ENCODE peak calls at places on chromosomes 2 and 18, in seven cellular contexts. One of them, this sample, is unnamed.

GRCh38 chr2:54176577-54176976 is 61.2 kb downstream of the ACYP2 start:
- DNase-seq in nephron progenitor cell: peak; percentile 36
- DNase-seq in AG04450: peak; percentile 21
- DNase-seq in CD8-positive, alpha-beta T cell: no peak
- DNase-seq in D721Med: no peak
- DNase-seq in ascending aorta: peak; percentile 65
- DNase-seq in HL-60: no peak
- DNase-seq in this sample: peak; percentile 14

GRCh38 chr2:219073413-219074129 is 12.8 kb upstream of the IHH start:
- DNase-seq in nephron progenitor cell: peak; percentile 65
- DNase-seq in AG04450: peak; percentile 27
- DNase-seq in CD8-positive, alpha-beta T cell: peak; percentile 9
- DNase-seq in D721Med: no peak
- DNase-seq in ascending aorta: no peak
- DNase-seq in HL-60: peak; percentile 70
- DNase-seq in this sample: peak; percentile 35

GRCh38 chr18:77116201-77117080 is 16.1 kb downstream of the MBP start:
- DNase-seq in nephron progenitor cell: no peak
- DNase-seq in AG04450: no peak
- DNase-seq in CD8-positive, alpha-beta T cell: no peak
- DNase-seq in D721Med: no peak
- DNase-seq in ascending aorta: no peak
- DNase-seq in HL-60: no peak
- DNase-seq in this sample: no peak

GRCh38 chr2:110149330-110150220 is 34.0 kb upstream of the MALL start:
- DNase-seq in nephron progenitor cell: no peak
- DNase-seq in AG04450: peak; percentile 33
- DNase-seq in CD8-positive, alpha-beta T cell: no peak
- DNase-seq in D721Med: no peak
- DNase-seq in ascending aorta: no peak
- DNase-seq in HL-60: no peak
- DNase-seq in this sample: no peak

GRCh38 chr2:55009277-55010055 is 40.8 kb downstream of the RTN4 start:
- DNase-seq in nephron progenitor cell: no peak
- DNase-seq in AG04450: no peak
- DNase-seq in CD8-positive, alpha-beta T cell: no peak
- DNase-seq in D721Med: no peak
- DNase-seq in ascending aorta: no peak
- DNase-seq in HL-60: no peak
- DNase-seq in this sample: no peak

GRCh38 chr2:23803965-23804542 is 122.9 kb downstream of the ATAD2B start:
- DNase-seq in nephron progenitor cell: no peak
- DNase-seq in AG04450: peak; percentile 4
- DNase-seq in CD8-positive, alpha-beta T cell: no peak
- DNase-seq in D721Med: no peak
- DNase-seq in ascending aorta: no peak
- DNase-seq in HL-60: peak; percentile 19
- DNase-seq in this sample: no peak

GRCh38 chr2:69946351-69947077 is 14.9 kb downstream of the ASPRV1 start:
- DNase-seq in nephron progenitor cell: no peak
- DNase-seq in AG04450: no peak
- DNase-seq in CD8-positive, alpha-beta T cell: peak; percentile 45
- DNase-seq in D721Med: no peak
- DNase-seq in ascending aorta: no peak
- DNase-seq in HL-60: peak; percentile 85
- DNase-seq in this sample: no peak

GRCh38 chr2:10405441-10405840 is 42.7 kb downstream of the ODC1 start:
- DNase-seq in nephron progenitor cell: no peak
- DNase-seq in AG04450: peak; percentile 67
- DNase-seq in CD8-positive, alpha-beta T cell: no peak
- DNase-seq in D721Med: no peak
- DNase-seq in ascending aorta: peak; percentile 95
- DNase-seq in HL-60: no peak
- DNase-seq in this sample: no peak

GRCh38 chr2:161136696-161137324 is 23.4 kb upstream of the TANK start:
- DNase-seq in nephron progenitor cell: no peak
- DNase-seq in AG04450: peak; percentile 13
- DNase-seq in CD8-positive, alpha-beta T cell: peak; percentile 9
- DNase-seq in D721Med: no peak
- DNase-seq in ascending aorta: no peak
- DNase-seq in HL-60: peak; percentile 74
- DNase-seq in this sample: no peak

GRCh38 chr2:241009601-241010530 is 11.4 kb downstream of the SNED1 start:
- DNase-seq in nephron progenitor cell: peak; percentile 60
- DNase-seq in AG04450: peak; percentile 15
- DNase-seq in CD8-positive, alpha-beta T cell: peak; percentile 73
- DNase-seq in D721Med: no peak
- DNase-seq in ascending aorta: peak; percentile 72
- DNase-seq in HL-60: no peak
- DNase-seq in this sample: no peak

GRCh38 chr2:20231632-20232031 is 6.7 kb upstream of the SDC1 start:
- DNase-seq in nephron progenitor cell: no peak
- DNase-seq in AG04450: no peak
- DNase-seq in CD8-positive, alpha-beta T cell: no peak
- DNase-seq in D721Med: no peak
- DNase-seq in ascending aorta: peak; percentile 46
- DNase-seq in HL-60: no peak
- DNase-seq in this sample: no peak

GRCh38 chr2:43898134-43898957 is 59.6 kb downstream of the ABCG8 start:
- DNase-seq in nephron progenitor cell: peak; percentile 47
- DNase-seq in AG04450: no peak
- DNase-seq in CD8-positive, alpha-beta T cell: no peak
- DNase-seq in D721Med: no peak
- DNase-seq in ascending aorta: no peak
- DNase-seq in HL-60: no peak
- DNase-seq in this sample: peak; percentile 12

GRCh38 chr18:574456-575228 is 5.5 kb upstream of the CETN1 start:
- DNase-seq in nephron progenitor cell: no peak
- DNase-seq in AG04450: no peak
- DNase-seq in CD8-positive, alpha-beta T cell: no peak
- DNase-seq in D721Med: no peak
- DNase-seq in ascending aorta: no peak
- DNase-seq in HL-60: no peak
- DNase-seq in this sample: no peak

GRCh38 chr2:151078889-151079288 is 182.8 kb downstream of the RBM43 start:
- DNase-seq in nephron progenitor cell: no peak
- DNase-seq in AG04450: no peak
- DNase-seq in CD8-positive, alpha-beta T cell: no peak
- DNase-seq in D721Med: no peak
- DNase-seq in ascending aorta: no peak
- DNase-seq in HL-60: no peak
- DNase-seq in this sample: no peak

GRCh38 chr2:64363140-64363539 is 90.8 kb upstream of the LGALSL start:
- DNase-seq in nephron progenitor cell: no peak
- DNase-seq in AG04450: no peak
- DNase-seq in CD8-positive, alpha-beta T cell: no peak
- DNase-seq in D721Med: no peak
- DNase-seq in ascending aorta: no peak
- DNase-seq in HL-60: no peak
- DNase-seq in this sample: no peak

GRCh38 chr2:64362562-64363026 is 91.4 kb upstream of the LGALSL start:
- DNase-seq in nephron progenitor cell: no peak
- DNase-seq in AG04450: no peak
- DNase-seq in CD8-positive, alpha-beta T cell: no peak
- DNase-seq in D721Med: no peak
- DNase-seq in ascending aorta: no peak
- DNase-seq in HL-60: no peak
- DNase-seq in this sample: no peak

GRCh38 chr2:64361151-64361938 is 92.6 kb upstream of the LGALSL start:
- DNase-seq in nephron progenitor cell: no peak
- DNase-seq in AG04450: no peak
- DNase-seq in CD8-positive, alpha-beta T cell: no peak
- DNase-seq in D721Med: no peak
- DNase-seq in ascending aorta: no peak
- DNase-seq in HL-60: no peak
- DNase-seq in this sample: no peak

GRCh38 chr2:64367444-64367843 is 86.5 kb upstream of the LGALSL start:
- DNase-seq in nephron progenitor cell: no peak
- DNase-seq in AG04450: no peak
- DNase-seq in CD8-positive, alpha-beta T cell: no peak
- DNase-seq in D721Med: no peak
- DNase-seq in ascending aorta: no peak
- DNase-seq in HL-60: no peak
- DNase-seq in this sample: no peak

DNA sequence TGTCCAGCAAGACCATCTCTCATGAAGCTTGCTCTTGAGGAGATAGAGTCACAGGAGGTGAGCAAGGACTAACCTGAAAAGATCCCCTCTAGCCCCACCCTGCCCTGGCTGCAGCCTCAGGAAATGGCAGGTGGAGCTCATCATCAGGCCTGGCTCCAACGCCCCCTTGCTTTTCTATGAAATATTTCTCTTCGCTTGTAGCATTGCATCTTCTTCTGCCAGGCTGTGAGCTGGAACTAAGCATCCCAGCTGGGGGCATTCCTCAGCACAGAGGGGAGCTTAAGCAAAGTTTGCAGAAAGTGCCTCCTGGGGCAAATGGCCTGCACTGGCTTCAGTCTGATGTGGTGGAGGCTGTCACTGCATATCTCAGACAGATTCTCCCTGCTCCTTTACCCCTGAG is 90.1 kb upstream of the LGALSL start:
- DNase-seq in nephron progenitor cell: no peak
- DNase-seq in AG04450: no peak
- DNase-seq in CD8-positive, alpha-beta T cell: no peak
- DNase-seq in D721Med: no peak
- DNase-seq in ascending aorta: no peak
- DNase-seq in HL-60: no peak
- DNase-seq in this sample: no peak
- TF ChIP-seq CTCF in nephron progenitor cell: no peak
- TF ChIP-seq CTCF in AG04450: no peak
- TF ChIP-seq CTCF in CD8-positive, alpha-beta T cell: no peak
- TF ChIP-seq CTCF in D721Med: no peak
- TF ChIP-seq CTCF in ascending aorta: no peak
- TF ChIP-seq CTCF in HL-60: no peak
- TF ChIP-seq CTCF in this sample: no peak

GRCh38 chr2:144502356-144502755 is 17.6 kb downstream of the ZEB2 start:
- DNase-seq in nephron progenitor cell: no peak
- DNase-seq in AG04450: no peak
- DNase-seq in CD8-positive, alpha-beta T cell: no peak
- DNase-seq in D721Med: no peak
- DNase-seq in ascending aorta: no peak
- DNase-seq in HL-60: no peak
- DNase-seq in this sample: no peak

GRCh38 chr2:144505245-144505801 is 14.6 kb downstream of the ZEB2 start:
- DNase-seq in nephron progenitor cell: peak; percentile 59
- DNase-seq in AG04450: no peak
- DNase-seq in CD8-positive, alpha-beta T cell: no peak
- DNase-seq in D721Med: no peak
- DNase-seq in ascending aorta: no peak
- DNase-seq in HL-60: no peak
- DNase-seq in this sample: no peak

GRCh38 chr2:144503221-144503620 is 16.7 kb downstream of the ZEB2 start:
- DNase-seq in nephron progenitor cell: no peak
- DNase-seq in AG04450: no peak
- DNase-seq in CD8-positive, alpha-beta T cell: no peak
- DNase-seq in D721Med: no peak
- DNase-seq in ascending aorta: no peak
- DNase-seq in HL-60: no peak
- DNase-seq in this sample: no peak

GRCh38 chr2:144501118-144501517 is 18.8 kb downstream of the ZEB2 start:
- DNase-seq in nephron progenitor cell: no peak
- DNase-seq in AG04450: no peak
- DNase-seq in CD8-positive, alpha-beta T cell: no peak
- DNase-seq in D721Med: no peak
- DNase-seq in ascending aorta: no peak
- DNase-seq in HL-60: no peak
- DNase-seq in this sample: no peak

DNA sequence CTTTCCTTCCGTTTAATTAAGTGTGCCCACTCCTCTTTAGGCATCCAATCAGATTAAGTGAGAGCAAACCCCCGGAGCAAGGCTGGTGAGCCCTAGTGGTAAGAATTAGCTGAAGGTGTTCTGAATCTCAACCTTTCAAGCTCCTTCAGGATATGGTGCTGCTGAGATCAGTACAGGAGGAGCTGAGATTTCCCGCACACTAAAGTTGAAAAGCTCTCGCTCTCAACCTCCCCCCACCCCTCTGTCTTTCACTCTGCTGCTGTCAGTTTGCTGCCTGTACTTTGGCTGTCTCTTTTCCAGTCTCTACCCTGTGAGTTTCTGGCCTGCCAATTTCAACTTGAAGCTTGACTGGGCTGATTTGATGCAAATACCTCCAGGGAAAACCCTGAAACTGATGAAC is 15.7 kb downstream of the ZEB2 start:
- DNase-seq in nephron progenitor cell: no peak
- DNase-seq in AG04450: no peak
- DNase-seq in CD8-positive, alpha-beta T cell: no peak
- DNase-seq in D721Med: no peak
- DNase-seq in ascending aorta: no peak
- DNase-seq in HL-60: no peak
- DNase-seq in this sample: no peak
- TF ChIP-seq CTCF in nephron progenitor cell: no peak
- TF ChIP-seq CTCF in AG04450: peak; percentile 38
- TF ChIP-seq CTCF in CD8-positive, alpha-beta T cell: no peak
- TF ChIP-seq CTCF in D721Med: no peak
- TF ChIP-seq CTCF in ascending aorta: no peak
- TF ChIP-seq CTCF in HL-60: no peak
- TF ChIP-seq CTCF in this sample: no peak

GRCh38 chr2:215950009-215950408 is 63.3 kb downstream of the MREG start:
- DNase-seq in nephron progenitor cell: no peak
- DNase-seq in AG04450: no peak
- DNase-seq in CD8-positive, alpha-beta T cell: no peak
- DNase-seq in D721Med: no peak
- DNase-seq in ascending aorta: no peak
- DNase-seq in HL-60: no peak
- DNase-seq in this sample: no peak
- TF ChIP-seq CTCF in nephron progenitor cell: peak; percentile 55
- TF ChIP-seq CTCF in AG04450: peak; percentile 63
- TF ChIP-seq CTCF in CD8-positive, alpha-beta T cell: peak; percentile 48
- TF ChIP-seq CTCF in D721Med: peak; percentile 54
- TF ChIP-seq CTCF in ascending aorta: no peak
- TF ChIP-seq CTCF in HL-60: no peak
- TF ChIP-seq CTCF in this sample: peak; percentile 73

DNA sequence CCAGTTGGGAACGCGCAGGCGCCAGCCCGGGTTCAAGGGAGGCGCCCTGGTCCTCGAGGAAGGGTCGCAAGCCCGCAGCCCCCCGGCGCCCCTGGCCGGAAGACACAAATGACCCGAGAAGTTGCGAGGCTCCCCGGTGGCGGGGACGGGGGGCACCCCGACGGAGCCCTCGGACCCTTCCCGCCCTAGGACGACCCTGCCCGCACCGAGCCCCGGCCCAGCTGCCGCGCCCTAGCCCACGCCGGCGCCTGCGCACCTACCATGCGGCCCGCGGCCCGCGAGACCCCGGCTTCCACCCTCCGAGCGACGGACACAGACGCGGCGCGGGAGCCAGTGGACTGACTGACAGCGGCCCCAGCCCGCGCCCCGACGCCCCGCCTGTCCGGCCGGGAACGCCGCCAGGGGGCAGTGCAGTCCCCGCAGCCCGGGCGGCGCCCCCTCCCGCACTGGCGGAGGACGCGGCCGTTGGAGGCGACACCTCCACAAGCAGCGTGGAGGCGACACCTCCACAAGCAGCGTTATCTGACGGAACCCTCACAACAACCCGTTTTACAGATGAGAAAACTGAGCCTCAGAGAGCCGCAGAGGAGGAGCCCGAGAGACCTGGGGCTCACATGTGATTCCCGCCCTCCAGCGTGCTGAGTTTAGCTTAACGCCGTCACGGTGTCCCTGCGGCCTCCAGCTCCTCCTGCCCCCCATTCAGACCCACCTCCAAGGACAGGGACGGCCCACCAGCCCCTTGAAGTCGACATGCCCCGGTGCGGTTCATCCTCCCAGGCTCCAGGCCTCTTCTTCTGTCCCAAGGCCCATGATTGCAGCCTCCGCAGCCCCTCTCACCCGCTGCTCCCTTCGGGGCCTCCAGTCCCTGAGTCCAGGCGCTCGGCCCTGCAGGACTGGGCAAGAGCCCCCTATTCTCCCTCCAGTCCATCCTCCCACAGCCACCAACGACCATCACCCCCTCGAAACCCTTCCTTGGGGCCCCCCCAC is at the start of gene NMUR1:
- DNase-seq in nephron progenitor cell: peak; percentile 82
- DNase-seq in AG04450: no peak
- DNase-seq in CD8-positive, alpha-beta T cell: peak; percentile 77
- DNase-seq in D721Med: no peak
- DNase-seq in ascending aorta: peak; percentile 75
- DNase-seq in HL-60: peak; percentile 36
- DNase-seq in this sample: peak; percentile 59
- TF ChIP-seq CTCF in nephron progenitor cell: peak; percentile 66
- TF ChIP-seq CTCF in AG04450: peak; percentile 53
- TF ChIP-seq CTCF in CD8-positive, alpha-beta T cell: peak; percentile 89
- TF ChIP-seq CTCF in D721Med: peak; percentile 55
- TF ChIP-seq CTCF in ascending aorta: peak; percentile 33
- TF ChIP-seq CTCF in HL-60: no peak
- TF ChIP-seq CTCF in this sample: peak; percentile 84